ENCODE peak calls at places on chromosome 13, in six cellular contexts. One of them, this sample, is unnamed.

GRCh38 chr13:24834902-24835510 is 71.0 kb downstream of the RNF17 start:
- DNase-seq in upper lobe of left lung: no peak
- DNase-seq in germinal center: no peak
- DNase-seq in activated CD4-positive, alpha-beta T cell treated with anti-CD3 and anti-CD28 coated beads, Interleukin-2, amount 10 ng/mL, durations not matched to agents 7 days and 5 days: no peak
- DNase-seq in substantia nigra: no peak
- DNase-seq in left cardiac atrium: no peak
- DNase-seq in this sample: no peak

GRCh38 chr13:27929868-27930267 is 10.1 kb downstream of the PDX1 start:
- DNase-seq in left cardiac atrium: no peak
- DNase-seq in substantia nigra: no peak
- DNase-seq in upper lobe of left lung: no peak
- DNase-seq in activated CD4-positive, alpha-beta T cell treated with anti-CD3 and anti-CD28 coated beads, Interleukin-2, amount 10 ng/mL, durations not matched to agents 7 days and 5 days: no peak
- DNase-seq in germinal center: no peak
- DNase-seq in this sample: no peak

GRCh38 chr13:48902421-48902820 is 73.3 kb upstream of the FNDC3A start:
- DNase-seq in substantia nigra: no peak
- DNase-seq in upper lobe of left lung: peak; percentile 58
- DNase-seq in activated CD4-positive, alpha-beta T cell treated with anti-CD3 and anti-CD28 coated beads, Interleukin-2, amount 10 ng/mL, durations not matched to agents 7 days and 5 days: no peak
- DNase-seq in germinal center: no peak
- DNase-seq in left cardiac atrium: no peak
- DNase-seq in this sample: no peak

GRCh38 chr13:94269557-94269956 is 209.9 kb downstream of the DCT start:
- DNase-seq in left cardiac atrium: no peak
- DNase-seq in substantia nigra: no peak
- DNase-seq in activated CD4-positive, alpha-beta T cell treated with anti-CD3 and anti-CD28 coated beads, Interleukin-2, amount 10 ng/mL, durations not matched to agents 7 days and 5 days: no peak
- DNase-seq in germinal center: no peak
- DNase-seq in upper lobe of left lung: no peak
- DNase-seq in this sample: no peak

GRCh38 chr13:68428292-68428691 is 1198.2 kb upstream of the PCDH9 start:
- DNase-seq in substantia nigra: no peak
- DNase-seq in germinal center: no peak
- DNase-seq in activated CD4-positive, alpha-beta T cell treated with anti-CD3 and anti-CD28 coated beads, Interleukin-2, amount 10 ng/mL, durations not matched to agents 7 days and 5 days: no peak
- DNase-seq in left cardiac atrium: no peak
- DNase-seq in upper lobe of left lung: no peak
- DNase-seq in this sample: no peak

GRCh38 chr13:58254961-58255360 is 623.4 kb downstream of the PCDH17 start:
- DNase-seq in germinal center: no peak
- DNase-seq in upper lobe of left lung: no peak
- DNase-seq in left cardiac atrium: no peak
- DNase-seq in substantia nigra: no peak
- DNase-seq in activated CD4-positive, alpha-beta T cell treated with anti-CD3 and anti-CD28 coated beads, Interleukin-2, amount 10 ng/mL, durations not matched to agents 7 days and 5 days: no peak
- DNase-seq in this sample: no peak

GRCh38 chr13:45339867-45340266 is 1.1 kb downstream of the TPT1 start:
- DNase-seq in left cardiac atrium: no peak
- DNase-seq in upper lobe of left lung: no peak
- DNase-seq in substantia nigra: no peak
- DNase-seq in activated CD4-positive, alpha-beta T cell treated with anti-CD3 and anti-CD28 coated beads, Interleukin-2, amount 10 ng/mL, durations not matched to agents 7 days and 5 days: peak; percentile 44
- DNase-seq in germinal center: no peak
- DNase-seq in this sample: no peak

GRCh38 chr13:99829593-99830239 is 141.9 kb downstream of the ZIC5 start:
- DNase-seq in left cardiac atrium: no peak
- DNase-seq in substantia nigra: no peak
- DNase-seq in germinal center: no peak
- DNase-seq in upper lobe of left lung: no peak
- DNase-seq in activated CD4-positive, alpha-beta T cell treated with anti-CD3 and anti-CD28 coated beads, Interleukin-2, amount 10 ng/mL, durations not matched to agents 7 days and 5 days: no peak
- DNase-seq in this sample: no peak

GRCh38 chr13:29958476-29958875 is 108.1 kb upstream of the UBL3 start:
- DNase-seq in left cardiac atrium: no peak
- DNase-seq in activated CD4-positive, alpha-beta T cell treated with anti-CD3 and anti-CD28 coated beads, Interleukin-2, amount 10 ng/mL, durations not matched to agents 7 days and 5 days: no peak
- DNase-seq in substantia nigra: no peak
- DNase-seq in upper lobe of left lung: no peak
- DNase-seq in germinal center: no peak
- DNase-seq in this sample: no peak

GRCh38 chr13:84366484-84366883 is 484.2 kb upstream of the SLITRK1 start:
- DNase-seq in upper lobe of left lung: no peak
- DNase-seq in germinal center: no peak
- DNase-seq in left cardiac atrium: no peak
- DNase-seq in substantia nigra: no peak
- DNase-seq in activated CD4-positive, alpha-beta T cell treated with anti-CD3 and anti-CD28 coated beads, Interleukin-2, amount 10 ng/mL, durations not matched to agents 7 days and 5 days: no peak
- DNase-seq in this sample: no peak